ENCODE peak calls at places on chromosomes 4 and X, in seven cellular contexts. One of them, this sample, is unnamed.

GRCh38 chr4:185421366-185422124 is 4.2 kb downstream of the UFSP2 start:
- DNase-seq in psoas muscle: no peak
- DNase-seq in mucosa of descending colon: no peak
- DNase-seq in CD8-positive, alpha-beta T cell: no peak
- DNase-seq in coronary artery: no peak
- DNase-seq in retinal pigment epithelial cell: no peak
- DNase-seq in thyroid gland: no peak
- DNase-seq in this sample: no peak

GRCh38 chr4:184293552-184293951 is 75.9 kb upstream of the ENPP6 start:
- DNase-seq in CD8-positive, alpha-beta T cell: no peak
- DNase-seq in retinal pigment epithelial cell: no peak
- DNase-seq in coronary artery: no peak
- DNase-seq in psoas muscle: no peak
- DNase-seq in thyroid gland: no peak
- DNase-seq in mucosa of descending colon: no peak
- DNase-seq in this sample: no peak

GRCh38 chrX:9566150-9566621 is 101.3 kb downstream of the TBL1X start:
- DNase-seq in CD8-positive, alpha-beta T cell: no peak
- DNase-seq in retinal pigment epithelial cell: peak
- DNase-seq in coronary artery: no peak
- DNase-seq in psoas muscle: peak
- DNase-seq in mucosa of descending colon: peak
- DNase-seq in thyroid gland: peak
- DNase-seq in this sample: peak

GRCh38 chr4:176444741-176445140 is 125.0 kb downstream of the SPCS3 start:
- DNase-seq in retinal pigment epithelial cell: no peak
- DNase-seq in CD8-positive, alpha-beta T cell: no peak
- DNase-seq in thyroid gland: no peak
- DNase-seq in psoas muscle: no peak
- DNase-seq in coronary artery: no peak
- DNase-seq in mucosa of descending colon: no peak
- DNase-seq in this sample: peak

GRCh38 chr4:91758487-91758886 is 545.3 kb upstream of the GRID2 start:
- DNase-seq in retinal pigment epithelial cell: peak
- DNase-seq in thyroid gland: no peak
- DNase-seq in psoas muscle: no peak
- DNase-seq in coronary artery: no peak
- DNase-seq in CD8-positive, alpha-beta T cell: no peak
- DNase-seq in mucosa of descending colon: no peak
- DNase-seq in this sample: peak

GRCh38 chr4:158025131-158025530 is 147.7 kb downstream of the GASK1B start:
- DNase-seq in retinal pigment epithelial cell: no peak
- DNase-seq in thyroid gland: no peak
- DNase-seq in CD8-positive, alpha-beta T cell: no peak
- DNase-seq in coronary artery: no peak
- DNase-seq in mucosa of descending colon: no peak
- DNase-seq in psoas muscle: no peak
- DNase-seq in this sample: peak

GRCh38 chr4:99356992-99357391 is 4.4 kb upstream of the ADH1C start:
- DNase-seq in mucosa of descending colon: no peak
- DNase-seq in retinal pigment epithelial cell: no peak
- DNase-seq in thyroid gland: no peak
- DNase-seq in psoas muscle: no peak
- DNase-seq in CD8-positive, alpha-beta T cell: no peak
- DNase-seq in coronary artery: no peak
- DNase-seq in this sample: no peak

GRCh38 chr4:25253072-25253447 is 19.2 kb downstream of the PI4K2B start:
- DNase-seq in coronary artery: no peak
- DNase-seq in thyroid gland: no peak
- DNase-seq in retinal pigment epithelial cell: peak
- DNase-seq in psoas muscle: no peak
- DNase-seq in CD8-positive, alpha-beta T cell: no peak
- DNase-seq in mucosa of descending colon: no peak
- DNase-seq in this sample: peak

GRCh38 chrX:82816001-82816400 is 692.1 kb upstream of the POU3F4 start:
- DNase-seq in coronary artery: no peak
- DNase-seq in psoas muscle: no peak
- DNase-seq in thyroid gland: no peak
- DNase-seq in retinal pigment epithelial cell: no peak
- DNase-seq in CD8-positive, alpha-beta T cell: no peak
- DNase-seq in mucosa of descending colon: no peak
- DNase-seq in this sample: no peak

GRCh38 chr4:102732678-102733445 is 27.9 kb downstream of the MANBA start:
- DNase-seq in mucosa of descending colon: no peak
- DNase-seq in psoas muscle: no peak
- DNase-seq in retinal pigment epithelial cell: no peak
- DNase-seq in CD8-positive, alpha-beta T cell: no peak
- DNase-seq in thyroid gland: peak
- DNase-seq in coronary artery: no peak
- DNase-seq in this sample: no peak

GRCh38 chrX:63889001-63889400 is 104.0 kb upstream of the ARHGEF9 start:
- DNase-seq in psoas muscle: no peak
- DNase-seq in coronary artery: no peak
- DNase-seq in retinal pigment epithelial cell: no peak
- DNase-seq in thyroid gland: no peak
- DNase-seq in CD8-positive, alpha-beta T cell: no peak
- DNase-seq in mucosa of descending colon: no peak
- DNase-seq in this sample: peak

GRCh38 chr4:145524535-145524934 is 42.9 kb downstream of the SMAD1 start:
- DNase-seq in retinal pigment epithelial cell: no peak
- DNase-seq in mucosa of descending colon: no peak
- DNase-seq in CD8-positive, alpha-beta T cell: no peak
- DNase-seq in coronary artery: no peak
- DNase-seq in psoas muscle: no peak
- DNase-seq in thyroid gland: no peak
- DNase-seq in this sample: no peak

GRCh38 chr4:90419124-90419711 is 292.0 kb downstream of the CCSER1 start:
- DNase-seq in mucosa of descending colon: no peak
- DNase-seq in psoas muscle: no peak
- DNase-seq in thyroid gland: no peak
- DNase-seq in CD8-positive, alpha-beta T cell: no peak
- DNase-seq in coronary artery: no peak
- DNase-seq in retinal pigment epithelial cell: peak
- DNase-seq in this sample: peak
- TF ChIP-seq CTCF in mucosa of descending colon: no peak
- TF ChIP-seq CTCF in psoas muscle: peak
- TF ChIP-seq CTCF in thyroid gland: peak
- TF ChIP-seq CTCF in CD8-positive, alpha-beta T cell: no peak
- TF ChIP-seq CTCF in coronary artery: no peak
- TF ChIP-seq CTCF in retinal pigment epithelial cell: peak
- TF ChIP-seq CTCF in this sample: peak

GRCh38 chr4:73615613-73616012 is 4.6 kb downstream of the RASSF6 start:
- DNase-seq in CD8-positive, alpha-beta T cell: no peak
- DNase-seq in thyroid gland: no peak
- DNase-seq in retinal pigment epithelial cell: no peak
- DNase-seq in coronary artery: no peak
- DNase-seq in psoas muscle: no peak
- DNase-seq in mucosa of descending colon: no peak
- DNase-seq in this sample: peak
- TF ChIP-seq CTCF in CD8-positive, alpha-beta T cell: no peak
- TF ChIP-seq CTCF in thyroid gland: no peak
- TF ChIP-seq CTCF in retinal pigment epithelial cell: peak
- TF ChIP-seq CTCF in coronary artery: no peak
- TF ChIP-seq CTCF in psoas muscle: no peak
- TF ChIP-seq CTCF in mucosa of descending colon: no peak
- TF ChIP-seq CTCF in this sample: peak

GRCh38 chr4:133152330-133152791 is 3.3 kb downstream of the PCDH10 start:
- DNase-seq in CD8-positive, alpha-beta T cell: no peak
- DNase-seq in retinal pigment epithelial cell: no peak
- DNase-seq in mucosa of descending colon: no peak
- DNase-seq in coronary artery: no peak
- DNase-seq in thyroid gland: no peak
- DNase-seq in psoas muscle: no peak
- DNase-seq in this sample: no peak

GRCh38 chr4:133152801-133153526 is 3.9 kb downstream of the PCDH10 start:
- DNase-seq in coronary artery: peak
- DNase-seq in thyroid gland: no peak
- DNase-seq in psoas muscle: no peak
- DNase-seq in retinal pigment epithelial cell: no peak
- DNase-seq in mucosa of descending colon: no peak
- DNase-seq in CD8-positive, alpha-beta T cell: no peak
- DNase-seq in this sample: peak

GRCh38 chr4:133151301-133151680 is 2.2 kb downstream of the PCDH10 start:
- DNase-seq in psoas muscle: no peak
- DNase-seq in coronary artery: peak
- DNase-seq in thyroid gland: no peak
- DNase-seq in retinal pigment epithelial cell: no peak
- DNase-seq in mucosa of descending colon: no peak
- DNase-seq in CD8-positive, alpha-beta T cell: no peak
- DNase-seq in this sample: peak

GRCh38 chr4:133150643-133151300 is 1.7 kb downstream of the PCDH10 start:
- DNase-seq in mucosa of descending colon: no peak
- DNase-seq in coronary artery: peak
- DNase-seq in CD8-positive, alpha-beta T cell: no peak
- DNase-seq in thyroid gland: peak
- DNase-seq in psoas muscle: no peak
- DNase-seq in retinal pigment epithelial cell: no peak
- DNase-seq in this sample: peak

GRCh38 chr4:133151681-133152329 is 2.7 kb downstream of the PCDH10 start:
- DNase-seq in thyroid gland: no peak
- DNase-seq in coronary artery: peak
- DNase-seq in psoas muscle: no peak
- DNase-seq in retinal pigment epithelial cell: no peak
- DNase-seq in CD8-positive, alpha-beta T cell: no peak
- DNase-seq in mucosa of descending colon: no peak
- DNase-seq in this sample: no peak
- TF ChIP-seq CTCF in thyroid gland: no peak
- TF ChIP-seq CTCF in coronary artery: no peak
- TF ChIP-seq CTCF in psoas muscle: no peak
- TF ChIP-seq CTCF in retinal pigment epithelial cell: peak
- TF ChIP-seq CTCF in CD8-positive, alpha-beta T cell: no peak
- TF ChIP-seq CTCF in mucosa of descending colon: no peak
- TF ChIP-seq CTCF in this sample: no peak

GRCh38 chrX:44904542-44905115 is 31.6 kb downstream of the KDM6A start:
- DNase-seq in coronary artery: no peak
- DNase-seq in thyroid gland: no peak
- DNase-seq in psoas muscle: no peak
- DNase-seq in CD8-positive, alpha-beta T cell: no peak
- DNase-seq in retinal pigment epithelial cell: no peak
- DNase-seq in mucosa of descending colon: no peak
- DNase-seq in this sample: no peak
- TF ChIP-seq CTCF in coronary artery: no peak
- TF ChIP-seq CTCF in thyroid gland: peak
- TF ChIP-seq CTCF in psoas muscle: no peak
- TF ChIP-seq CTCF in CD8-positive, alpha-beta T cell: no peak
- TF ChIP-seq CTCF in retinal pigment epithelial cell: peak
- TF ChIP-seq CTCF in mucosa of descending colon: no peak
- TF ChIP-seq CTCF in this sample: peak

DNA sequence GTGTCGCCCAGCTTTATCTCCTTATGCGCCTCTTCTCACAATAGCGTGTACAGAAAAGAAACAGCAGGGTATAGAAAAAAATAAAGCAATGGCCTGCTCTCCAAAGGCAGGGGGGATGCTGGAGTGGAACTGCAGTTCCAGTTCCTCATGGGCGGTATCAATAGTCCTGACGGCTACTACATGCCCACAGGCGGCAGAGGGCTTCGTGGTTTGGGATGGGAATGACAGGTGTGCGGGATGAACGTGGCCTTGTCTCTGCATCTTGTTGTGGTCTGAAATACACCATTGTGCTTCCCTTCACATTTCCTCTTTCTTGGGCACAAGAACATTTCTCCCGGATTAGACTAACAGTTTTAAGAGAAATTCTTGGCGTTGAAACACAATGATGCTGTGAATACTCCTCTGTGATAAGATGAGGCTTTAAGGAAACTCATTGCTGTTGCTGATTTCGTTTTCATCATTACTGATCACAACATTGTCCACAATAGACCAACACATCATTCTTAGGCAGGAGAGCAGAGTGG is 124.1 kb upstream of the IGFBP7 start:
- DNase-seq in psoas muscle: no peak
- DNase-seq in CD8-positive, alpha-beta T cell: no peak
- DNase-seq in mucosa of descending colon: no peak
- DNase-seq in retinal pigment epithelial cell: no peak
- DNase-seq in thyroid gland: no peak
- DNase-seq in coronary artery: no peak
- DNase-seq in this sample: no peak
- TF ChIP-seq CTCF in psoas muscle: no peak
- TF ChIP-seq CTCF in CD8-positive, alpha-beta T cell: no peak
- TF ChIP-seq CTCF in mucosa of descending colon: no peak
- TF ChIP-seq CTCF in retinal pigment epithelial cell: no peak
- TF ChIP-seq CTCF in thyroid gland: no peak
- TF ChIP-seq CTCF in coronary artery: no peak
- TF ChIP-seq CTCF in this sample: no peak

GRCh38 chrX:40539214-40540142 is 41.3 kb upstream of the ATP6AP2 start:
- DNase-seq in mucosa of descending colon: peak
- DNase-seq in CD8-positive, alpha-beta T cell: peak
- DNase-seq in coronary artery: no peak
- DNase-seq in psoas muscle: peak
- DNase-seq in retinal pigment epithelial cell: no peak
- DNase-seq in thyroid gland: peak
- DNase-seq in this sample: peak
- TF ChIP-seq CTCF in mucosa of descending colon: no peak
- TF ChIP-seq CTCF in CD8-positive, alpha-beta T cell: peak
- TF ChIP-seq CTCF in coronary artery: no peak
- TF ChIP-seq CTCF in psoas muscle: no peak
- TF ChIP-seq CTCF in retinal pigment epithelial cell: no peak
- TF ChIP-seq CTCF in thyroid gland: no peak
- TF ChIP-seq CTCF in this sample: peak

DNA sequence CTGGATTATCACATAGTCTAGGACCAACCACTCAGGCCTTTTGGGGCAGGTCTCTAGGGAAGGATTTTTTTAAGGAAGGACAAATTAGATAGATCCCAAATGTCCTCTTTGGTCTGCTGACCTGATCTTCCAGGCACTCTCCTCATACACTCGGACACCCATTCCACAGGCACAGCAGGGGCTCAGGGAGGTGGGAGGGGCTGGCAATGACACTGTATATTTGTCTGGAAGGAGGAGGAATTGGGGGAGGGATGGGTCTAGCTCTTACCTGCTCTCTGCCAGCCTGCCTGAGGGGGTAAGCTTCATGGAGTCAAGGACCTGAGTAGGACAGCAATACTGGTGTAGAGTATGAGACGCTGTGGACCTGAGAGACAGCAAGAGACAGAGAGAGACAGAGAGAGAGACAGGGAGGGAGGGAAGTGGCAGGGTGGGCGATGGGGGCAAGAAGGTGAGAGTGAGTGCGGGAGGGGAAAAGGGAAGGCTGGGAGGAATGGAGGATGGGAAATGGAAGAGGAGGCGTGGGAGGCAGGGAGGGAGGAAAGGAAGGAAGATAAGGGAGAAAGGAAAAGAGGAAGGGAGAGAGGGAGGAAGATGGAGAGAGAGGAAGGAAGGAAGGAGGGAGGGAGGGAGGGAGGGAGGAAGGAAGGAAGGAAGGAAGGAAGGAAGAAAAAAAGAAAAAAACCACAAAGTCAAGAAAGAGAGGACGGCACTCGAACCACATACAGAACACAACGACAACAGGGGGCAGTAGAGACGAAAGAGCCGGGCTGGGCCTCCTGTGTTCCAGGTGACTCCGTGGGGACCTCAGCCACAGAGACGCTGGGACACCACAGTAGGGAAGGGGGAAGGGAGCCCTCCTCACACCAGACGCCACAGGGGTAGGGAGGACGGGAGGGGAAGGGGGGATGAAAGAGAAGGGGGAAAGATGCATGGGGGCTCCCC is 1.8 kb downstream of the IQSEC2 start:
- DNase-seq in mucosa of descending colon: no peak
- DNase-seq in thyroid gland: no peak
- DNase-seq in retinal pigment epithelial cell: no peak
- DNase-seq in psoas muscle: no peak
- DNase-seq in coronary artery: no peak
- DNase-seq in CD8-positive, alpha-beta T cell: no peak
- DNase-seq in this sample: no peak
- TF ChIP-seq CTCF in mucosa of descending colon: no peak
- TF ChIP-seq CTCF in thyroid gland: no peak
- TF ChIP-seq CTCF in retinal pigment epithelial cell: peak
- TF ChIP-seq CTCF in psoas muscle: no peak
- TF ChIP-seq CTCF in coronary artery: no peak
- TF ChIP-seq CTCF in CD8-positive, alpha-beta T cell: no peak
- TF ChIP-seq CTCF in this sample: peak